ENCODE peak calls at places on chromosomes 6 and 20, in eight cellular contexts. N is cardiac muscle cell, O is kidney epithelial cell, L is kidney, W is fibroblast of mammary gland, P is A549, C is astrocyte of the spinal cord, D is SJSA1. X is an unnamed sample.

GRCh38 chr20:41476013-41476441 is 109.4 kb upstream of the EMILIN3 start:
- DNase-seq in N (peak; percentile 77), O (no peak), L (no peak), W (peak; percentile 28), P (peak; percentile 42), C (peak; percentile 79), D (no peak), X (no peak)

GRCh38 chr6:33392168-33392947 is 735 bp downstream of the KIFC1 start:
- DNase-seq in N (peak; percentile 19), O (no peak), L (no peak), W (peak; percentile 50), P (no peak), C (peak; percentile 25), D (peak; percentile 51), X (no peak)

GRCh38 chr20:50534567-50534966 is 24.4 kb downstream of the PTPN1 start:
- DNase-seq in N (peak; percentile 92), O (no peak), L (no peak), W (peak; percentile 80), P (no peak), C (peak; percentile 41), D (no peak), X (no peak)

GRCh38 chr6:10315631-10316145 is 99.2 kb downstream of the TFAP2A start:
- DNase-seq in N (no peak), O (no peak), L (no peak), W (no peak), P (no peak), C (no peak), D (no peak), X (no peak)

GRCh38 chr6:167795874-167796667 is 30.6 kb upstream of the AFDN start:
- DNase-seq in N (no peak), O (no peak), L (peak; percentile 89), W (no peak), P (no peak), C (no peak), D (no peak), X (no peak)

GRCh38 chr6:168189679-168190405 is 110.8 kb upstream of the FRMD1 start:
- DNase-seq in N (no peak), O (no peak), L (peak; percentile 60), W (no peak), P (no peak), C (no peak), D (no peak), X (no peak)

GRCh38 chr20:854601-855000 is 21.1 kb downstream of the FAM110A start:
- DNase-seq in N (no peak), O (no peak), L (peak; percentile 31), W (no peak), P (no peak), C (no peak), D (peak; percentile 9), X (no peak)

GRCh38 chr6:158032354-158032733 is 50.7 kb downstream of the SYNJ2 start:
- DNase-seq in N (no peak), O (no peak), L (peak; percentile 36), W (no peak), P (no peak), C (no peak), D (no peak), X (no peak)

GRCh38 chr6:19368511-19368910 is 468.7 kb upstream of the ID4 start:
- DNase-seq in N (peak; percentile 47), O (peak; percentile 47), L (no peak), W (peak; percentile 77), P (no peak), C (peak; percentile 64), D (peak; percentile 4), X (no peak)

GRCh38 chr20:9517297-9518134 is 3.1 kb downstream of the LAMP5 start:
- DNase-seq in N (no peak), O (no peak), L (no peak), W (no peak), P (no peak), C (no peak), D (no peak), X (no peak)

GRCh38 chr20:9514461-9515210 is at the start of gene LAMP5:
- DNase-seq in N (peak; percentile 9), O (no peak), L (peak; percentile 77), W (peak; percentile 19), P (no peak), C (peak; percentile 33), D (no peak), X (no peak)

GRCh38 chr20:9515761-9516657 is 1.6 kb downstream of the LAMP5 start:
- DNase-seq in N (peak; percentile 41), O (no peak), L (peak; percentile 83), W (peak; percentile 17), P (no peak), C (no peak), D (no peak), X (no peak)

GRCh38 chr20:9515211-9515580 is 806 bp downstream of the LAMP5 start:
- DNase-seq in N (no peak), O (no peak), L (no peak), W (no peak), P (no peak), C (no peak), D (no peak), X (no peak)

DNA sequence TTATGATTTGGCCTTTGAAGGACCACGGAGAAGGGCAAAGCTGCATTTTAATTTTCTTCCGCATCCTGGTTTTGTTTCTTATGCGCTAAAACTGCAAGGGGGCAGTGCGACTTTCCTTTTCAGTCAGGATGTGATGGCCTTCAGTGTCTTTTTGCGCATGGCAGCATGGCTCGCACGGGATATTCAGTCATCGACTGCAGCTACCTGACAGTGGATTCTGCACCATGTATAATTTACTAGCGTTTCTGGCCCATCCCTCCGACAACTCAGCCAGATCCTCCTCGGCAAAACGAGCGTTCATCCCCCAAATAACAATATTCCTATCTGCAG is 2.2 kb downstream of the LAMP5 start:
- DNase-seq in N (no peak), O (no peak), L (no peak), W (no peak), P (no peak), C (no peak), D (no peak), X (no peak)
- H3K4me3 ChIP-seq in N (peak overlapping the region; percentile 27), O (no peak overlapping the region), L (no peak overlapping the region), W (no peak overlapping the region), P (no peak overlapping the region), C (no peak overlapping the region), D (no peak overlapping the region), X (no peak overlapping the region)

GRCh38 chr20:37521091-37521771 is at the start of gene NNAT:
- DNase-seq in N (peak; percentile 17), O (no peak), L (no peak), W (no peak), P (no peak), C (no peak), D (no peak), X (no peak)
- H3K4me3 ChIP-seq in N (peak within 1 kb of the TSS; percentile 17), O (peak within 1 kb of the TSS; percentile 54), L (no peak within 1 kb of the TSS), W (peak within 1 kb of the TSS; percentile 2), P (no peak within 1 kb of the TSS), C (peak within 1 kb of the TSS; percentile 49), D (no peak within 1 kb of the TSS), X (no peak within 1 kb of the TSS)

GRCh38 chr20:63214514-63214913 is 1.4 kb downstream of the YTHDF1 start:
- DNase-seq in N (no peak), O (no peak), L (no peak), W (no peak), P (no peak), C (no peak), D (no peak), X (no peak)
- H3K4me3 ChIP-seq in N (no peak overlapping the region), O (no peak overlapping the region), L (peak overlapping the region; percentile 82), W (peak overlapping the region; percentile 77), P (peak overlapping the region; percentile 95), C (no peak overlapping the region), D (peak overlapping the region; percentile 91), X (peak overlapping the region; percentile 84)

GRCh38 chr6:159169557-159170332 is 545 bp downstream of the FNDC1 start:
- DNase-seq in N (peak; percentile 55), O (no peak), L (peak; percentile 86), W (peak; percentile 30), P (peak; percentile 23), C (peak; percentile 46), D (peak; percentile 80), X (no peak)

GRCh38 chr6:159169193-159169555 is at the start of gene FNDC1:
- DNase-seq in N (no peak), O (no peak), L (peak; percentile 79), W (no peak), P (peak; percentile 2), C (no peak), D (no peak), X (no peak)

GRCh38 chr6:159170999-159171712 is 2.0 kb downstream of the FNDC1 start:
- DNase-seq in N (peak; percentile 81), O (no peak), L (no peak), W (peak; percentile 72), P (no peak), C (peak; percentile 80), D (peak; percentile 70), X (no peak)

GRCh38 chr6:159168536-159169192 is 536 bp upstream of the FNDC1 start:
- DNase-seq in N (peak; percentile 64), O (no peak), L (peak; percentile 86), W (peak; percentile 47), P (peak; percentile 48), C (peak; percentile 31), D (peak; percentile 73), X (no peak)

DNA sequence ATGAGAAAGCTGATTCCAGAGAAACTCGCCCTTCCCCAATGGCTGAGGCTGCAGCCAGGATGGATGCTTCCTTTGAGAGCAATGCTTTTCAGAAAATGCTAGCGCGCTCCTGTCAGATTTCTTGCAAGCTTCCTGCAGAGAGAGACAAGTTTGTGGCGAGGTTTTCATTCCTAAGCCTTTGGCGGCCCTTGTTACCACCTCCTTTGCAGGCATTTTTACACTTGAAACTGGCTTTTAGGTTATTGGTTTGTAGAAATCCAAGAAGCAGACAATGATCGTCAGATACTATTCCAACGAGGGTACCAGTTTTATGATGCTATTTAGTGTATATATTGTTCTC is 1.1 kb downstream of the FNDC1 start:
- DNase-seq in N (no peak), O (no peak), L (no peak), W (no peak), P (no peak), C (peak; percentile 55), D (no peak), X (no peak)
- H3K4me3 ChIP-seq in N (peak overlapping the region; percentile 25), O (no peak overlapping the region), L (peak overlapping the region; percentile 33), W (no peak overlapping the region), P (peak overlapping the region; percentile 53), C (peak overlapping the region; percentile 31), D (peak overlapping the region; percentile 65), X (no peak overlapping the region)

DNA sequence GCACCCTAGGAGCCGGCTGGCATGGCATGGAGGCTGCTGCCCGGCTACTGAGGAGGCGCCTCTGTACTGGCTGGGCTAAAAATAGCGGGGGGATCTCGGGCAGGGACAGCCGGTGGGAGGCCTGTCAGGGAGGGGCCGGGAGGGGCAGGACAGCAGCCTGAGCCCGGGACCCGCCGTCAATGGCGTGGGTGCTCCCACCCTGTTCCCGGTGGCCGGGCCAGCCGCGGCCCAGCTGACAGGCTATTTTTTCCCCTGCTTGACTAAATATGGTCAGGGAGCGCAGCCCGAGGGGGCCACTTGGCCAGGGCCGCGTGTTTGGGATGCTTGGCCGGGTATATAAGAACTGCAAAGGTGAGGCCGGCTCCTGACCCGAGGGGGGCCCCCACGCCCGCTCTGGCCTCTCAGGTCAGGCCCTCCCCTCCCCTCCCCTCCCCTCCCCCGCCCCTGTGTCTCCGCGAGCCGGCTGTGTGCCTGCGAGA is 74.3 kb upstream of the GATA5 start:
- DNase-seq in N (no peak), O (no peak), L (no peak), W (no peak), P (peak; percentile 20), C (no peak), D (no peak), X (no peak)
- H3K4me3 ChIP-seq in N (peak overlapping the region; percentile 96), O (no peak overlapping the region), L (no peak overlapping the region), W (no peak overlapping the region), P (peak overlapping the region; percentile 46), C (no peak overlapping the region), D (no peak overlapping the region), X (no peak overlapping the region)

GRCh38 chr20:4524307-4524706 is 197.4 kb upstream of the PRND start:
- DNase-seq in N (no peak), O (no peak), L (no peak), W (no peak), P (no peak), C (no peak), D (no peak), X (no peak)
- H3K4me3 ChIP-seq in N (no peak overlapping the region), O (no peak overlapping the region), L (no peak overlapping the region), W (no peak overlapping the region), P (no peak overlapping the region), C (no peak overlapping the region), D (no peak overlapping the region), X (no peak overlapping the region)

X was measured in Jurkat, Clone E6-1.